ENCODE peak calls at places on chromosomes 13 and 19, in six cellular contexts. One of them, this sample, is unnamed.

GRCh38 chr19:10420444-10421239 is at the start of gene PDE4A:
- DNase-seq in K562: peak; percentile 89
- DNase-seq in A549: peak; percentile 32
- DNase-seq in SK-N-SH: peak; percentile 73
- DNase-seq in H1: peak; percentile 80
- DNase-seq in GM12878: no peak
- DNase-seq in this sample: no peak

GRCh38 chr19:58569943-58570670 is 3.0 kb downstream of the MZF1 start:
- DNase-seq in A549: no peak
- DNase-seq in GM12878: no peak
- DNase-seq in H1: no peak
- DNase-seq in K562: no peak
- DNase-seq in SK-N-SH: no peak
- DNase-seq in this sample: no peak

GRCh38 chr19:38838208-38838985 is 6.8 kb upstream of the ECH1 start:
- DNase-seq in GM12878: no peak
- DNase-seq in K562: no peak
- DNase-seq in A549: no peak
- DNase-seq in SK-N-SH: no peak
- DNase-seq in H1: no peak
- DNase-seq in this sample: no peak

GRCh38 chr19:57560049-57560491 is 407 bp upstream of the ZNF550 start:
- DNase-seq in SK-N-SH: peak; percentile 30
- DNase-seq in K562: no peak
- DNase-seq in GM12878: no peak
- DNase-seq in H1: no peak
- DNase-seq in A549: no peak
- DNase-seq in this sample: no peak

GRCh38 chr19:14394167-14394566 is 12.9 kb downstream of the ADGRE5 start:
- DNase-seq in GM12878: no peak
- DNase-seq in A549: no peak
- DNase-seq in K562: no peak
- DNase-seq in SK-N-SH: no peak
- DNase-seq in H1: no peak
- DNase-seq in this sample: no peak

GRCh38 chr19:58356236-58356970 is 3.1 kb upstream of the A1BG start:
- DNase-seq in SK-N-SH: no peak
- DNase-seq in K562: no peak
- DNase-seq in A549: no peak
- DNase-seq in H1: no peak
- DNase-seq in GM12878: no peak
- DNase-seq in this sample: no peak

GRCh38 chr13:46170687-46171086 is 11.3 kb downstream of the LCP1 start:
- DNase-seq in H1: no peak
- DNase-seq in GM12878: no peak
- DNase-seq in SK-N-SH: no peak
- DNase-seq in K562: no peak
- DNase-seq in A549: no peak
- DNase-seq in this sample: peak; percentile 10

GRCh38 chr19:1093811-1094553 is 1.2 kb downstream of the POLR2E start:
- DNase-seq in H1: no peak
- DNase-seq in K562: no peak
- DNase-seq in A549: no peak
- DNase-seq in SK-N-SH: no peak
- DNase-seq in GM12878: no peak
- DNase-seq in this sample: peak; percentile 29

GRCh38 chr19:35935911-35936737 is at the start of gene LRFN3:
- DNase-seq in H1: peak; percentile 85
- DNase-seq in GM12878: no peak
- DNase-seq in A549: peak; percentile 94
- DNase-seq in K562: peak; percentile 54
- DNase-seq in SK-N-SH: peak; percentile 94
- DNase-seq in this sample: peak; percentile 21

GRCh38 chr13:29516880-29517279 is 78.6 kb downstream of the SLC7A1 start:
- DNase-seq in A549: no peak
- DNase-seq in K562: no peak
- DNase-seq in SK-N-SH: no peak
- DNase-seq in H1: no peak
- DNase-seq in GM12878: no peak
- DNase-seq in this sample: no peak

GRCh38 chr13:47484564-47484963 is 516.5 kb downstream of the SUCLA2 start:
- DNase-seq in K562: no peak
- DNase-seq in A549: no peak
- DNase-seq in H1: no peak
- DNase-seq in SK-N-SH: no peak
- DNase-seq in GM12878: no peak
- DNase-seq in this sample: peak; percentile 3

GRCh38 chr13:104592127-104592526 is 1525.9 kb upstream of the SLC10A2 start:
- DNase-seq in GM12878: no peak
- DNase-seq in SK-N-SH: no peak
- DNase-seq in A549: no peak
- DNase-seq in H1: no peak
- DNase-seq in K562: no peak
- DNase-seq in this sample: no peak

GRCh38 chr19:1307320-1307719 is 21.6 kb downstream of the EFNA2 start:
- DNase-seq in GM12878: no peak
- DNase-seq in K562: peak; percentile 87
- DNase-seq in SK-N-SH: no peak
- DNase-seq in H1: no peak
- DNase-seq in A549: no peak
- DNase-seq in this sample: no peak

GRCh38 chr13:25466880-25467279 is 95.1 kb downstream of the ATP8A2 start:
- DNase-seq in A549: no peak
- DNase-seq in K562: no peak
- DNase-seq in GM12878: no peak
- DNase-seq in H1: no peak
- DNase-seq in SK-N-SH: no peak
- DNase-seq in this sample: peak; percentile 3

DNA sequence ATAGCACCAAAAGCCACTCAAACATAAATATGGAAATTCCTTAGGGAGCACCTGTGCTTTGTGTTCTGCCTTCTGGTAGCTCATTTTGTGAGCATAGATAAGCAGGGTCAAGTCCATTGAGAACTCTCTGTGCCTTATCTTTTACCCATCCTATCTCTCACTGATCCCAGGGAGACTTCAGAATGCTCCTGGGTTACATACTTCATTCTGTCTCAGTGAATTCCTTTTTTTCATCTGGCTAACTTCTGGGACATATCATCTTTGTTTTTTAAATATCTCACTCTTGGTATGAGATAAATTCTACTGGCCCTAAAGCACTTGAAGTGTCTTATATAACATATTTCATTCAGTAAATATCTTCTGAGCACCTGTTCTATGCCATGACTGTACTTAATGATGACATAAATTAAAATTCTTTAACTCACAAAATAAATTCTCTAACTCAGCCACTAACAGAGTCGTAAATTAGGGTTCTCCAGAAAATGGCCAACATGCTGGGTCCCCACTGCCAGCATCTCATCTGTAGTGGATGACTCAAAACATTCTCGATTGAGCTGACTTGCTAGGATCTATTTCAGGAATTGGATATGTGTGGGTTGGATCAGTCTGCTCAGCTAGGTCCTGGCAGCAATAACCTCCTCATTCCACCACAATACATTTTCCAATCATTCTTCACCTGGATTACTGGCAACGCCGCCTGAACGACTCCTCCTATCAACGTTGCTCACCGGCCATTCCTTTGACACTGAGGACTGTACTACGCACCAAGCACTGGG is 170.2 kb downstream of the FOXO1 start:
- DNase-seq in K562: no peak
- DNase-seq in H1: no peak
- DNase-seq in GM12878: no peak
- DNase-seq in SK-N-SH: no peak
- DNase-seq in A549: no peak
- DNase-seq in this sample: no peak
- TF ChIP-seq CHD2 in K562: no peak
- TF ChIP-seq CHD2 in H1: no peak
- TF ChIP-seq CHD2 in GM12878: no peak
- TF ChIP-seq CHD2 in SK-N-SH: no peak
- TF ChIP-seq CHD2 in A549: no peak
- TF ChIP-seq CHD2 in this sample: no peak

DNA sequence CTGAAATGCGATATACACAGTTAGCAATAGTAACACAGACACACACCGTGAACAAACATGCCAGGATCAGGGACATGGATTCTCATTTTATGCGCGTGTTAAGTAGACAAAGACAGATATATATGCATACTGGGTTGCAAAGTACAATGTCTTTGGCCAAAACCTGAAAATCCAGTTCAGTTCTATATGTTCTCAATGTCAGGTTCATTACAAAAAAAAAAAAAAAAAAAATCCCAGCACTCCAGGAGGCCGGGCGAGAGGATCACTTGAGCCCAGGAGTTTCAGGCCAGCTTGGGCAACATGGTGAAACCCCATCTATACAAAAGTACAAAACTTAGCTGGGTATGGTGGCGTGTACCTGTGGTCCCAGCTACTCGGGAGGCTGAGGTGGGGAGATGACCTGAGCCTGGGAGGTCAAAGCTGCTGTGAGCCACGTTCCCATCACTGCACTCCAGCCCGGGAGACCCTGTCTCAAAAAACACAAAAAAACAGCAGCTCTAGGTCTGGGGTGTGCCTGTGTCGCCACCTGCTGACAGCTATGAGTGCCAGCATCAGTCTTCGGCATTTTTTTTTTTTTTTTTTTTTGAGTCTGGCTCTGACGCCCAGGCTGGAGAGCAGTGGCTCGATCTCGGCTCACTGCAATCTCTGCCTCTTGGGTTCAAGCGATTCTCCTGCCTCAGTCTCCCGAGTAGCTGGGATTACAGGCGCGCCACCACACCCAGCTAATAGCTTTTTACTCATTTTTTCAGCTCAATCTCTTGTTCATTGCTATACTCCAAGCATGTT is 10.3 kb downstream of the AP2S1 start:
- DNase-seq in SK-N-SH: peak; percentile 83
- DNase-seq in H1: peak; percentile 60
- DNase-seq in K562: peak; percentile 78
- DNase-seq in A549: no peak
- DNase-seq in GM12878: no peak
- DNase-seq in this sample: peak; percentile 63
- TF ChIP-seq RAD21 in SK-N-SH: peak; percentile 85
- TF ChIP-seq RAD21 in H1: peak; percentile 90
- TF ChIP-seq RAD21 in K562: peak; percentile 74
- TF ChIP-seq RAD21 in A549: peak; percentile 95
- TF ChIP-seq RAD21 in GM12878: peak; percentile 93
- TF ChIP-seq RAD21 in this sample: peak; percentile 86

GRCh38 chr13:99015606-99016520 is 38.0 kb upstream of the DOCK9 start:
- DNase-seq in K562: no peak
- DNase-seq in H1: no peak
- DNase-seq in SK-N-SH: no peak
- DNase-seq in A549: no peak
- DNase-seq in GM12878: no peak
- DNase-seq in this sample: no peak

GRCh38 chr13:99012539-99012938 is 34.7 kb upstream of the DOCK9 start:
- DNase-seq in H1: no peak
- DNase-seq in A549: no peak
- DNase-seq in K562: no peak
- DNase-seq in SK-N-SH: no peak
- DNase-seq in GM12878: no peak
- DNase-seq in this sample: no peak

GRCh38 chr13:99013951-99014350 is 36.1 kb upstream of the DOCK9 start:
- DNase-seq in K562: no peak
- DNase-seq in SK-N-SH: no peak
- DNase-seq in H1: no peak
- DNase-seq in A549: no peak
- DNase-seq in GM12878: no peak
- DNase-seq in this sample: no peak

GRCh38 chr13:99018418-99019180 is 40.7 kb upstream of the DOCK9 start:
- DNase-seq in H1: no peak
- DNase-seq in A549: no peak
- DNase-seq in SK-N-SH: no peak
- DNase-seq in K562: no peak
- DNase-seq in GM12878: no peak
- DNase-seq in this sample: no peak

GRCh38 chr13:99014391-99014988 is 36.6 kb upstream of the DOCK9 start:
- DNase-seq in A549: no peak
- DNase-seq in GM12878: no peak
- DNase-seq in SK-N-SH: no peak
- DNase-seq in K562: peak; percentile 58
- DNase-seq in H1: no peak
- DNase-seq in this sample: no peak
- TF ChIP-seq MAX in A549: no peak
- TF ChIP-seq MAX in GM12878: no peak
- TF ChIP-seq MAX in SK-N-SH: no peak
- TF ChIP-seq MAX in K562: no peak
- TF ChIP-seq MAX in H1: no peak
- TF ChIP-seq MAX in this sample: no peak

DNA sequence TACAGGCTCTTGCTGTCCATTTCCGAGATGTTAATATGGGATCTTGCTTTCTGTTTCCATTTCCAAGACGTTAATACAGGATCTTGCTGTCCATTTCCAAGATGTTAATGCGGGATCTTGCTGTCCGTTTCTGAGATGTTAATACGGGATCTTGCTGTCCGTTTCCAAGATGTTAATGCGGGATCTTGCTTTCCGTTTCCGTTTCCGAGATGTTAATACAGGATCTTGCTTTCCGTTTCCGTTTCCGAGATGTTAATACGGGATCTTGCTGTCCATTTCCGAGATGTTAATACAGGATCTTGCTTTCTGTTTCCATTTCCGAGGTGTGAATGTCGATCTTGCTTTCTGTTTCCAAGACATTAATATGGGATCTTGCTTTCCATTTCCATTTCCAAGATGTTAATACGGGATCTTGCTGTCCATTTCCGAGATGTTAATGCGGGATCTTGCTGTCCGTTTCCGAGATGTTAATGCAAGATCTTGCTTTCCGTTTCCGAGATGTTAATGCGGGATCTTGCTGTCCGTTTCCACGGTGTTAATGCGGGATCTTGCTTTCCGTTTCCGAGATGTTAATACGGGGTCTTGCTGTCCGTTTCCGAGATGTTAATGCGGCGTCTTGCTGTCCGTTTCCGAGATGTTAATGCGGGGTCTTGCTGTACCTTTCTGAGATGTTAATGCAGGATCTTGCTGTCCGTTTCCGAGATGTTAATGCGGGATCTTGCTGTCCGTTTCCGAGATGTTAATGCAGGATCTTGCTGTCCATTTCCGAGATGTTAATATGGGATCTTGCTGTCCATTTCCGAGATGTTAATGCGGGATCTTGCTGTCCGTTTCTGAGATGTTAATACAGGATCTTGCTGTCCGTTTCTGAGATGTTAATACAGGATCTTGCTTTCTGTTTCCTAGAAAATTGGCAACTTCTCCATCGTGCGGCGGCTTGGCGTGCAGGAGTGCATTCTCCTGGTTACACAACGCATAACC is 38.3 kb downstream of the PEX11G start:
- DNase-seq in H1: no peak
- DNase-seq in K562: peak; percentile 38
- DNase-seq in GM12878: peak; percentile 49
- DNase-seq in A549: no peak
- DNase-seq in SK-N-SH: no peak
- DNase-seq in this sample: peak; percentile 32
- TF ChIP-seq CHD2 in H1: no peak
- TF ChIP-seq CHD2 in K562: no peak
- TF ChIP-seq CHD2 in GM12878: no peak
- TF ChIP-seq CHD2 in A549: no peak
- TF ChIP-seq CHD2 in SK-N-SH: no peak
- TF ChIP-seq CHD2 in this sample: no peak